ENCODE peak calls at places on chromosome 14, in four cellular contexts. F is GM06990, W is colonic mucosa, L is uterus. M is an unnamed sample. For H3K36me3 and H3K27me3, the result is how much of the 10 kb centered on the place peaks cover.

GRCh38 chr14:61780125-61780524 is 17.9 kb downstream of the SNAPC1 start:
- DNase-seq in F (no peak), L (no peak), W (no peak), M (no peak)

GRCh38 chr14:74616996-74617700 is 5.1 kb upstream of the LTBP2 start:
- DNase-seq in W (no peak), L (no peak), F (no peak), M (peak)

GRCh38 chr14:59331217-59331616 is 134.0 kb downstream of the GPR135 start:
- DNase-seq in F (no peak), W (no peak), L (no peak), M (peak)

GRCh38 chr14:61444215-61444768 is 122.9 kb downstream of the PRKCH start:
- DNase-seq in W (peak), F (no peak), L (no peak), M (no peak)

GRCh38 chr14:105474478-105475268 is at the start of gene CRIP2:
- DNase-seq in W (no peak), F (no peak), L (peak), M (peak)

GRCh38 chr14:57189070-57189469 is 79.6 kb downstream of the EXOC5 start:
- DNase-seq in L (no peak), F (no peak), W (no peak), M (peak)

GRCh38 chr14:105292810-105293711 is 7.7 kb downstream of the BRF1 start:
- DNase-seq in F (no peak), W (no peak), L (no peak), M (peak)

GRCh38 chr14:61111145-61112130 is 130.4 kb downstream of the SLC38A6 start:
- DNase-seq in W (no peak), L (no peak), F (no peak), M (peak)

GRCh38 chr14:92544051-92544730 is 30.6 kb downstream of the RIN3 start:
- DNase-seq in F (no peak), L (no peak), W (no peak), M (no peak)

GRCh38 chr14:93207468-93208308 is 632 bp downstream of the UBR7 start:
- DNase-seq in F (no peak), W (peak), L (peak), M (peak)

GRCh38 chr14:71472961-71473340 is 459.3 kb upstream of the RGS6 start:
- DNase-seq in W (no peak), L (no peak), F (no peak), M (no peak)

GRCh38 chr14:31228533-31228932 is 20.9 kb upstream of the HECTD1 start:
- DNase-seq in F (no peak), W (no peak), L (no peak), M (no peak)

GRCh38 chr14:37241206-37241605 is 43.5 kb downstream of the MIPOL1 start:
- DNase-seq in W (no peak), F (no peak), L (no peak), M (no peak)

GRCh38 chr14:53124778-53125177 is 28.3 kb downstream of the DDHD1 start:
- DNase-seq in L (no peak), F (no peak), W (no peak), M (no peak)

GRCh38 chr14:76770521-76771431 is 9.5 kb downstream of the VASH1 start:
- DNase-seq in F (no peak), L (peak), W (peak), M (no peak)

GRCh38 chr14:65179918-65180724 is 77.8 kb upstream of the MAX start:
- DNase-seq in L (peak), W (peak), F (peak), M (no peak)

GRCh38 chr14:92848941-92849340 is 54.8 kb downstream of the GOLGA5 start:
- DNase-seq in L (no peak), W (no peak), F (no peak), M (no peak)

GRCh38 chr14:97618401-97618800 is 821.2 kb downstream of the VRK1 start:
- DNase-seq in L (no peak), F (no peak), W (no peak), M (no peak)

GRCh38 chr14:70888151-70888499 is 19.1 kb upstream of the PCNX1 start:
- DNase-seq in F (no peak), L (no peak), W (no peak), M (no peak)

GRCh38 chr14:59582845-59583509 is 6.4 kb upstream of the CCDC175 start:
- DNase-seq in F (no peak), L (no peak), W (no peak), M (peak)

GRCh38 chr14:74888164-74889158 is 6.7 kb downstream of the DLST start:
- DNase-seq in W (no peak), F (no peak), L (no peak), M (no peak)

GRCh38 chr14:69337984-69338383 is 60.1 kb downstream of the ERH start:
- DNase-seq in L (no peak), F (no peak), W (no peak), M (no peak)

GRCh38 chr14:100780246-100780645 is 45.7 kb upstream of the MEG3 start:
- DNase-seq in W (no peak), L (no peak), F (no peak), M (peak)

GRCh38 chr14:71620401-71620800 is 311.8 kb upstream of the RGS6 start:
- DNase-seq in L (no peak), W (no peak), F (no peak), M (no peak)

GRCh38 chr14:86802726-86803125 is 1190.3 kb downstream of the GALC start:
- DNase-seq in W (no peak), F (no peak), L (no peak), M (no peak)

GRCh38 chr14:104931771-104932675 is 7.3 kb downstream of the PLD4 start:
- DNase-seq in F (no peak), W (no peak), L (peak), M (peak)

GRCh38 chr14:80425686-80426085 is 214.4 kb upstream of the DIO2 start:
- DNase-seq in L (no peak), W (no peak), F (no peak), M (no peak)

GRCh38 chr14:50830932-50831703 is at the start of gene NIN:
- DNase-seq in L (peak), W (peak), F (peak), M (peak)

GRCh38 chr14:29028973-29029582 is 262.5 kb downstream of the FOXG1 start:
- DNase-seq in F (no peak), W (no peak), L (no peak), M (no peak)

GRCh38 chr14:73696466-73697390 is 17.5 kb downstream of the PNMA1 start:
- DNase-seq in L (no peak), F (peak), W (no peak), M (no peak)

GRCh38 chr14:101230851-101231550 is 327.5 kb upstream of the RTL1 start:
- DNase-seq in W (no peak), L (no peak), F (no peak), M (peak)

GRCh38 chr14:35351897-35352273 is 52.7 kb downstream of the NFKBIA start:
- DNase-seq in F (no peak), L (no peak), W (no peak), M (no peak)
- H3K4me3 ChIP-seq in F (no peak), L (no peak), W (no peak), M (no peak)

GRCh38 chr14:58258156-58258555 is 13.5 kb downstream of the PSMA3 start:
- DNase-seq in W (no peak), F (no peak), L (no peak), M (no peak)
- H3K36me3 ChIP-seq in W (under half), F (under half), L (under half), M (under half)

GRCh38 chr14:22375321-22375930 is 213.6 kb downstream of the DAD1 start:
- DNase-seq in W (peak), L (no peak), F (no peak), M (peak)

GRCh38 chr14:22380511-22381455 is 208.2 kb downstream of the DAD1 start:
- DNase-seq in L (no peak), W (no peak), F (no peak), M (no peak)

GRCh38 chr14:22381751-22382150 is 207.3 kb downstream of the DAD1 start:
- DNase-seq in L (no peak), F (no peak), W (no peak), M (no peak)

GRCh38 chr14:22379727-22380126 is 209.3 kb downstream of the DAD1 start:
- DNase-seq in F (no peak), W (no peak), L (no peak), M (no peak)

GRCh38 chr14:22378181-22378580 is 210.8 kb downstream of the DAD1 start:
- DNase-seq in F (no peak), W (no peak), L (no peak), M (no peak)
- H3K27me3 ChIP-seq in F (under half), W (under half), L (under half), M (under half)

DNA sequence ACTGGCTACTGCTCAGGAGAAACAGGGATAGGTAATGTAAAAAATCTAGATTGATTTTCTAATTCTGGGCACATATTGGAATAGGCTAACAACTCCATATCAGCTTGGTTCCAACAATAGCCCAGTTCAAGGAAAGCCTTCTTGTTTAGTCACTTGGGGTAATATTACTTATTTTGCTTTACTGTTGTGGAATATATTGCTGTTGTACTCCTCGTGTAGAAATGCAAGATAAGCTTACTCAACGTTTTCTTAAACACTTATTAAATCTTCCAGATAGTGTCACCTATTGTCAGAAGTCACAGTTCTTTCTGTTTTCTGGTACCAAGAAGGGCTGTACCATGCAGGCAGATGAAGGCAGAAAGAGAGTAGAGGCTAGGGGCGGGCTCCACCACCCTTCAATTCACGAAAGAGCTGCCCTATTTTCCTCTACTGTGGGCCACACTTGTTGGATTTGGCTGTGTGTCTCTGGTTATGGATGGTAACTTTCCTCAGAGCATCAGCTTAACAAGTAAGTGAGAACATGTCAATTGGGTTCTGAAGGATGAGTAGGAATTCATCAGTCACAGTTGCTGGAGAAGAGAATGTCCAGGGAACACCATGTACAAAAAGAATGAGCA is 38.0 kb downstream of the CLMN start:
- DNase-seq in F (no peak), W (no peak), L (no peak), M (no peak)
- H3K4me3 ChIP-seq in F (no peak), W (no peak), L (no peak), M (no peak)

DNA sequence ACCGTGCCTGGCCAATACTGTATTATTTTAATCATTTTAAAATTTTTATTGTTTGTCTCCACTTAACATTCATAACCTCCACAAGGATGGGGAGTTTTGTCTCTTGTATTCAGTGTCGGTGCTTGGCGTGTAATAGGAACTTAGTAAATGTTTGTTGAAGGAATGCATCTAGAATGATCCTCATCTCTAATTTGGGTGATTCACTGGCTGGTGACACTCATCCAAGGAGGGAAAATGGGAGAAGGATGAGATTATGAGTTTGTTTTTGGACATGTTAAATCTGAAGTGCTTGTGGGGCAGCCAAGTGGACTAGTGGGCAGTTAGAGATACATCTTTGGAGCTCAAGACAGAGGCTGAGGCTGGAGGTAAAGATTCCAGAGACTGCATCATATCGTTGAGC is 5.1 kb downstream of the KLC1 start:
- DNase-seq in W (no peak), F (no peak), L (no peak), M (no peak)
- H3K36me3 ChIP-seq in W (under half), F (under half), L (under half), M (under half)

M was measured in H7.